ENCODE peak calls at places on chromosome 4, in four cellular contexts. One of them, this sample, is unnamed.

GRCh38 chr4:112519689-112520597 is 4.0 kb upstream of the NEUROG2 start:
- DNase-seq in neuronal stem cell: peak
- DNase-seq in IMR-90: no peak
- DNase-seq in H9: peak
- DNase-seq in this sample: peak

GRCh38 chr4:83905952-83906351 is 370.0 kb downstream of the GPAT3 start:
- DNase-seq in neuronal stem cell: peak
- DNase-seq in IMR-90: no peak
- DNase-seq in H9: peak
- DNase-seq in this sample: peak

GRCh38 chr4:9771069-9771468 is 10.4 kb upstream of the DRD5 start:
- DNase-seq in neuronal stem cell: no peak
- DNase-seq in IMR-90: no peak
- DNase-seq in H9: no peak
- DNase-seq in this sample: no peak

GRCh38 chr4:98775672-98776071 is 117.3 kb upstream of the TSPAN5 start:
- DNase-seq in neuronal stem cell: no peak
- DNase-seq in IMR-90: no peak
- DNase-seq in H9: no peak
- DNase-seq in this sample: no peak

GRCh38 chr4:124111922-124112321 is 600.6 kb downstream of the ANKRD50 start:
- DNase-seq in neuronal stem cell: peak
- DNase-seq in IMR-90: peak
- DNase-seq in H9: peak
- DNase-seq in this sample: peak

GRCh38 chr4:118824141-118824540 is 11.8 kb downstream of the SEC24D start:
- DNase-seq in neuronal stem cell: no peak
- DNase-seq in IMR-90: no peak
- DNase-seq in H9: no peak
- DNase-seq in this sample: no peak

GRCh38 chr4:138663883-138664282 is 351.7 kb upstream of the NOCT start:
- DNase-seq in neuronal stem cell: no peak
- DNase-seq in IMR-90: peak
- DNase-seq in H9: no peak
- DNase-seq in this sample: no peak

GRCh38 chr4:76856183-76856969 is 41.6 kb downstream of the SOWAHB start:
- DNase-seq in neuronal stem cell: no peak
- DNase-seq in IMR-90: peak
- DNase-seq in H9: no peak
- DNase-seq in this sample: peak

DNA sequence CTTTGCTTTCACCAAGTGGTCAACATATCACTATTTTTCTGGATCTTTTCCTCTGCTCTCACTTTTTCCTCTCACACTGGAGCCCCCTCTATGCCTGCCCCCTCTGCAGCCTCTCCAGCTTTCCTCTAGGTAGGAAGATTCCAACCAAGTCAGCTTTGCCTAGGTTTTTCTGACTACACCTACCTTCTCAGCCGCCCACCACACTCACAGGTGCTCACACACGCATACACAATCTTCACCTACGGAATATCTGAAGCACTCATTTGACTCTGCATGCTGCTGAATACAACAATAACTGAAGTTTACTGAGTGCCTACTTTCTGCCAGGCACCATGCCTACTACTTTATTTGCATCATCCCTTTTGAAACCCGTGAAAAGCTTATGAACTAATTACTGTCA is 328.0 kb downstream of the PPP3CA start:
- DNase-seq in neuronal stem cell: no peak
- DNase-seq in IMR-90: no peak
- DNase-seq in H9: no peak
- DNase-seq in this sample: no peak
- H2BK120ac ChIP-seq in neuronal stem cell: no peak
- H2BK120ac ChIP-seq in IMR-90: no peak
- H2BK120ac ChIP-seq in H9: no peak
- H2BK120ac ChIP-seq in this sample: no peak

DNA sequence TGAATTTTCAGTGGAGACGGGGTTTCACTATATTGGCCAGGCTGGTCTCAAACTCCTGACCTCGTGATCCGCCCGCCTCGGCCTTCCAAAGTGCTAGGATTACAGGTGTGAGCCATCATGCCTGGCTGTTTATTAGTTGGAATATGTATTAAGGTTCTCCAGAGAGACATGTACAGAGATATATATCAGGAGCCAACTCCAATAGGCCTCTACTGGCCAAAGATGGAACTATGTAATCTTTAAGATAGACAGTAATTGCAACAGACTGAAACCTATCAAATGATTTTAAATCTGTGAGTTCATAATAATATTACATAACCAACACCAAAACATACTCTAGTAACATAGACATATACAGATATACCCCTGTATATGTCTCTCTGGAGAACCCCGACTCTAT is 5.8 kb upstream of the DMP1 start:
- DNase-seq in neuronal stem cell: no peak
- DNase-seq in IMR-90: no peak
- DNase-seq in H9: no peak
- DNase-seq in this sample: no peak
- H2BK120ac ChIP-seq in neuronal stem cell: no peak
- H2BK120ac ChIP-seq in IMR-90: no peak
- H2BK120ac ChIP-seq in H9: no peak
- H2BK120ac ChIP-seq in this sample: no peak

GRCh38 chr4:48269861-48270515 is 350 bp upstream of the TEC start:
- DNase-seq in neuronal stem cell: peak
- DNase-seq in IMR-90: peak
- DNase-seq in H9: peak
- DNase-seq in this sample: peak
- H2BK120ac ChIP-seq in neuronal stem cell: no peak
- H2BK120ac ChIP-seq in IMR-90: peak
- H2BK120ac ChIP-seq in H9: no peak
- H2BK120ac ChIP-seq in this sample: no peak

DNA sequence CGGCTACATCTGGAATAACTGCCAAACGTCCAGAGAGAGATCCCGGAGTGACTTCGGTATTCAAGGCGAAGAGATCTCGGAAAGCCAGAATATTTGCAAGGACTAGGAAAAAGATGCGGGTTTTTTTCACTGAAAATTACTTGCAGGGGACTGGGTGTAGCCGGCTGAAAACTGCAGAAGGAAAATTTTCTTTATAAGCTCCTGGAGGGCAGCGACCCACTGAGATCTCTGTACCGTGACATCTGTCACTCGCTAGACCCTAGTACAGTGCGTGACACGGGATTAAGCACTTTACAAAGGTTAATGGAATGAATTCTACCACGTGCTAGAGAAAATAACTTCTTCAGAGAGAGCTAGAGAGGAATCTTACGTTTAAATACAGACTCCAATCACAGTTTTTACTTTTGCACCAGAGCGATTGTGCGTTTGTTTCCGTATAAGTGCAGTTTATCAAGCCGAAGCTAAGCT is 1.1 kb upstream of the LCORL start:
- DNase-seq in neuronal stem cell: no peak
- DNase-seq in IMR-90: peak
- DNase-seq in H9: no peak
- DNase-seq in this sample: no peak
- H2BK120ac ChIP-seq in neuronal stem cell: no peak
- H2BK120ac ChIP-seq in IMR-90: peak
- H2BK120ac ChIP-seq in H9: no peak
- H2BK120ac ChIP-seq in this sample: no peak

GRCh38 chr4:127875791-127876190 is 4.9 kb upstream of the PLK4 start:
- DNase-seq in neuronal stem cell: no peak
- DNase-seq in IMR-90: no peak
- DNase-seq in H9: no peak
- DNase-seq in this sample: no peak
- H2BK120ac ChIP-seq in neuronal stem cell: no peak
- H2BK120ac ChIP-seq in IMR-90: no peak
- H2BK120ac ChIP-seq in H9: no peak
- H2BK120ac ChIP-seq in this sample: no peak

GRCh38 chr4:38618510-38618909 is 45.5 kb upstream of the KLF3 start:
- DNase-seq in neuronal stem cell: no peak
- DNase-seq in IMR-90: no peak
- DNase-seq in H9: no peak
- DNase-seq in this sample: no peak
- H2BK120ac ChIP-seq in neuronal stem cell: no peak
- H2BK120ac ChIP-seq in IMR-90: no peak
- H2BK120ac ChIP-seq in H9: no peak
- H2BK120ac ChIP-seq in this sample: no peak